ENCODE peak calls at places on chromosome 10, in four cellular contexts. R is activated naive CD4-positive, alpha-beta T cell treated with anti-CD3 and anti-CD28 coated beads for 36 hours; L is GM03348; Y is amygdala. W is an unnamed sample.

GRCh38 chr10:78757542-78757941 is 311.2 kb upstream of the ZMIZ1 start:
- DNase-seq in L (peak; percentile 34), Y (no peak), R (no peak), W (peak; percentile 83)

GRCh38 chr10:116737582-116738358 is 4.6 kb downstream of the HSPA12A start:
- DNase-seq in L (no peak), Y (peak; percentile 27), R (no peak), W (no peak)

GRCh38 chr10:21991785-21992184 is 11.7 kb downstream of the DNAJC1 start:
- DNase-seq in R (no peak), L (no peak), Y (no peak), W (no peak)

GRCh38 chr10:24331457-24331856 is 122.5 kb downstream of the KIAA1217 start:
- DNase-seq in R (no peak), L (no peak), Y (no peak), W (peak; percentile 36)

GRCh38 chr10:31322647-31323046 is 3.6 kb downstream of the ZEB1 start:
- DNase-seq in Y (no peak), R (peak; percentile 13), L (peak; percentile 19), W (peak; percentile 32)

GRCh38 chr10:101261702-101262101 is 32.4 kb upstream of the LBX1 start:
- DNase-seq in L (no peak), R (no peak), Y (no peak), W (no peak)

GRCh38 chr10:106652279-106652678 is 512.2 kb downstream of the SORCS1 start:
- DNase-seq in R (peak; percentile 4), Y (no peak), L (no peak), W (no peak)

GRCh38 chr10:3781458-3782098 is 3.4 kb downstream of the KLF6 start:
- DNase-seq in L (peak; percentile 79), R (no peak), Y (no peak), W (peak; percentile 84)

GRCh38 chr10:75959209-75959608 is 527.8 kb downstream of the LRMDA start:
- DNase-seq in R (no peak), Y (no peak), L (peak; percentile 79), W (peak; percentile 95)

GRCh38 chr10:4194231-4194630 is 409.2 kb upstream of the KLF6 start:
- DNase-seq in R (no peak), Y (no peak), L (peak; percentile 23), W (no peak)

GRCh38 chr10:101227765-101228681 is 1.2 kb downstream of the LBX1 start:
- DNase-seq in Y (no peak), R (no peak), L (no peak), W (no peak)

GRCh38 chr10:126609566-126609965 is 60.9 kb downstream of the C10orf90 start:
- DNase-seq in L (no peak), Y (peak; percentile 56), R (no peak), W (no peak)

GRCh38 chr10:86522385-86522855 is 828 bp upstream of the WAPL start:
- DNase-seq in L (peak; percentile 37), Y (no peak), R (no peak), W (no peak)

W was measured in AG10803.